ENCODE peak calls at places on chromosomes 7 and 10, in six cellular contexts. One of them, this sample, is unnamed.

GRCh38 chr7:40733111-40733510 is 598.3 kb downstream of the SUGCT start:
- DNase-seq in prostate gland: no peak
- DNase-seq in sigmoid colon: no peak
- DNase-seq in spleen: no peak
- DNase-seq in GM23338: no peak
- DNase-seq in Panc1: no peak
- DNase-seq in this sample: no peak

GRCh38 chr7:17528636-17529035 is 230.2 kb downstream of the AHR start:
- DNase-seq in prostate gland: no peak
- DNase-seq in sigmoid colon: no peak
- DNase-seq in spleen: no peak
- DNase-seq in GM23338: no peak
- DNase-seq in Panc1: no peak
- DNase-seq in this sample: no peak

GRCh38 chr10:24723386-24723787 is 300 bp downstream of the ARHGAP21 start:
- DNase-seq in prostate gland: no peak
- DNase-seq in sigmoid colon: peak
- DNase-seq in spleen: peak
- DNase-seq in GM23338: no peak
- DNase-seq in Panc1: no peak
- DNase-seq in this sample: no peak

GRCh38 chr10:61842755-61843497 is 58.6 kb upstream of the ARID5B start:
- DNase-seq in prostate gland: no peak
- DNase-seq in sigmoid colon: no peak
- DNase-seq in spleen: no peak
- DNase-seq in GM23338: no peak
- DNase-seq in Panc1: no peak
- DNase-seq in this sample: no peak

GRCh38 chr10:73095479-73096021 is 1.1 kb downstream of the P4HA1 start:
- DNase-seq in prostate gland: peak
- DNase-seq in sigmoid colon: peak
- DNase-seq in spleen: no peak
- DNase-seq in GM23338: peak
- DNase-seq in Panc1: peak
- DNase-seq in this sample: no peak

GRCh38 chr7:22604246-22604645 is 104.3 kb upstream of the STEAP1B start:
- DNase-seq in prostate gland: no peak
- DNase-seq in sigmoid colon: no peak
- DNase-seq in spleen: no peak
- DNase-seq in GM23338: no peak
- DNase-seq in Panc1: no peak
- DNase-seq in this sample: no peak

GRCh38 chr7:157014635-157015555 is 4.4 kb upstream of the MNX1 start:
- DNase-seq in prostate gland: no peak
- DNase-seq in sigmoid colon: no peak
- DNase-seq in spleen: no peak
- DNase-seq in GM23338: peak
- DNase-seq in Panc1: no peak
- DNase-seq in this sample: no peak

GRCh38 chr7:51229106-51229537 is 87.5 kb downstream of the COBL start:
- DNase-seq in prostate gland: no peak
- DNase-seq in sigmoid colon: no peak
- DNase-seq in spleen: no peak
- DNase-seq in GM23338: no peak
- DNase-seq in Panc1: no peak
- DNase-seq in this sample: no peak

GRCh38 chr7:150686030-150686626 is 622 bp downstream of the GIMAP2 start:
- DNase-seq in prostate gland: no peak
- DNase-seq in sigmoid colon: no peak
- DNase-seq in spleen: no peak
- DNase-seq in GM23338: no peak
- DNase-seq in Panc1: no peak
- DNase-seq in this sample: no peak

GRCh38 chr10:16893664-16894063 is 76.4 kb upstream of the RSU1 start:
- DNase-seq in prostate gland: no peak
- DNase-seq in sigmoid colon: no peak
- DNase-seq in spleen: no peak
- DNase-seq in GM23338: no peak
- DNase-seq in Panc1: peak
- DNase-seq in this sample: no peak

GRCh38 chr10:117391436-117392205 is 16.4 kb upstream of the PDZD8 start:
- DNase-seq in prostate gland: peak
- DNase-seq in sigmoid colon: no peak
- DNase-seq in spleen: no peak
- DNase-seq in GM23338: no peak
- DNase-seq in Panc1: no peak
- DNase-seq in this sample: no peak

GRCh38 chr10:104424719-104425118 is 71.1 kb downstream of the CFAP58 start:
- DNase-seq in prostate gland: no peak
- DNase-seq in sigmoid colon: no peak
- DNase-seq in spleen: no peak
- DNase-seq in GM23338: no peak
- DNase-seq in Panc1: no peak
- DNase-seq in this sample: no peak

GRCh38 chr10:5547684-5547933 is 22.8 kb downstream of the CALML3 start:
- DNase-seq in prostate gland: no peak
- DNase-seq in sigmoid colon: no peak
- DNase-seq in spleen: peak
- DNase-seq in GM23338: no peak
- DNase-seq in Panc1: no peak
- DNase-seq in this sample: no peak
- H3K27ac ChIP-seq in prostate gland: peak
- H3K27ac ChIP-seq in sigmoid colon: peak
- H3K27ac ChIP-seq in spleen: no peak
- H3K27ac ChIP-seq in GM23338: no peak
- H3K27ac ChIP-seq in Panc1: peak
- H3K27ac ChIP-seq in this sample: no peak

GRCh38 chr7:159015081-159015893 is 129.4 kb downstream of the VIPR2 start:
- DNase-seq in prostate gland: peak
- DNase-seq in sigmoid colon: peak
- DNase-seq in spleen: no peak
- DNase-seq in GM23338: peak
- DNase-seq in Panc1: no peak
- DNase-seq in this sample: no peak

GRCh38 chr7:159013181-159013690 is 131.4 kb downstream of the VIPR2 start:
- DNase-seq in prostate gland: no peak
- DNase-seq in sigmoid colon: no peak
- DNase-seq in spleen: no peak
- DNase-seq in GM23338: no peak
- DNase-seq in Panc1: no peak
- DNase-seq in this sample: no peak

GRCh38 chr7:159014297-159015062 is 130.2 kb downstream of the VIPR2 start:
- DNase-seq in prostate gland: no peak
- DNase-seq in sigmoid colon: no peak
- DNase-seq in spleen: no peak
- DNase-seq in GM23338: no peak
- DNase-seq in Panc1: no peak
- DNase-seq in this sample: no peak

GRCh38 chr7:159012353-159013069 is 132.2 kb downstream of the VIPR2 start:
- DNase-seq in prostate gland: peak
- DNase-seq in sigmoid colon: peak
- DNase-seq in spleen: no peak
- DNase-seq in GM23338: no peak
- DNase-seq in Panc1: no peak
- DNase-seq in this sample: peak

DNA sequence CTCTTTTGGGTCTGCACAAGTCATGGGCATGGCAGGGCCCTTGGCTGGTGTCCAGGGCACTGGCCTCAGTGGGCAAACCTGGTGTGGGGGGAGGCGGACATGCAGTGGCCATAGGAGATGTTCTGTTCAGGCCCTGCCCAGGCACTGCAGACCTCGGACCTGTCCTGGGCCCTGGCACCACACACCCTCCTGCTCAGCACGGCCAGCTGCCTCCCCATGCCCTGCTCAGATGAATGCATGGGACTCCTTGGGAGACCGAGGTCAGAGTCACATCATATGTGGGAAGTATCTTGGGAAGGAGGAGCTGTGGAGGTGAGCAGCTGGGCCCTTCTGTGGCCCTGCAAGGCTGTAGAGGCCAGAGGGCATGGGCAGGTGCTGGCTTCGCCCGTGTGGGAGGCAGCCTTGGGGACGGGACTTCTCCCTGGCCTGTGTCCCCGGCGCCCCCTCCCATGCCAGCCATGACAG is 130.8 kb downstream of the VIPR2 start:
- DNase-seq in prostate gland: no peak
- DNase-seq in sigmoid colon: no peak
- DNase-seq in spleen: no peak
- DNase-seq in GM23338: no peak
- DNase-seq in Panc1: no peak
- DNase-seq in this sample: no peak
- TF ChIP-seq POLR2AphosphoS5 in prostate gland: no peak
- TF ChIP-seq POLR2AphosphoS5 in sigmoid colon: no peak
- TF ChIP-seq POLR2AphosphoS5 in spleen: no peak
- TF ChIP-seq POLR2AphosphoS5 in GM23338: no peak
- TF ChIP-seq POLR2AphosphoS5 in Panc1: no peak
- TF ChIP-seq POLR2AphosphoS5 in this sample: no peak

GRCh38 chr7:131020759-131021219 is 286.8 kb upstream of the KLF14 start:
- DNase-seq in prostate gland: no peak
- DNase-seq in sigmoid colon: no peak
- DNase-seq in spleen: no peak
- DNase-seq in GM23338: no peak
- DNase-seq in Panc1: no peak
- DNase-seq in this sample: no peak
- H3K4me3 ChIP-seq in prostate gland: no peak
- H3K4me3 ChIP-seq in sigmoid colon: no peak
- H3K4me3 ChIP-seq in spleen: no peak
- H3K4me3 ChIP-seq in GM23338: no peak
- H3K4me3 ChIP-seq in Panc1: no peak
- H3K4me3 ChIP-seq in this sample: no peak

GRCh38 chr7:506391-506831 is 13.2 kb downstream of the PDGFA start:
- DNase-seq in prostate gland: no peak
- DNase-seq in sigmoid colon: peak
- DNase-seq in spleen: peak
- DNase-seq in GM23338: no peak
- DNase-seq in Panc1: no peak
- DNase-seq in this sample: no peak
- H3K27ac ChIP-seq in prostate gland: no peak
- H3K27ac ChIP-seq in sigmoid colon: no peak
- H3K27ac ChIP-seq in spleen: no peak
- H3K27ac ChIP-seq in GM23338: no peak
- H3K27ac ChIP-seq in Panc1: no peak
- H3K27ac ChIP-seq in this sample: no peak

This sample was measured in HL-60.